ENCODE peak calls at places on chromosomes 4 and X, in seven cellular contexts. One of them, this sample, is unnamed. For H3K4me1, the result is how much of the 10 kb centered on the place peaks cover.

GRCh38 chrX:9873952-9874351 is 87.7 kb downstream of the SHROOM2 start:
- DNase-seq in tibial artery: peak
- DNase-seq in BE2C: peak
- DNase-seq in psoas muscle: no peak
- DNase-seq in A549: peak
- DNase-seq in CD4-positive, CD25-positive, alpha-beta regulatory T cell: peak
- DNase-seq in cardiac muscle cell: peak
- DNase-seq in this sample: peak

GRCh38 chr4:112952301-112952700 is 97.2 kb upstream of the ANK2 start:
- DNase-seq in tibial artery: no peak
- DNase-seq in BE2C: no peak
- DNase-seq in psoas muscle: no peak
- DNase-seq in A549: no peak
- DNase-seq in CD4-positive, CD25-positive, alpha-beta regulatory T cell: no peak
- DNase-seq in cardiac muscle cell: no peak
- DNase-seq in this sample: no peak

GRCh38 chr4:94974773-94975172 is 217.0 kb downstream of the BMPR1B start:
- DNase-seq in tibial artery: no peak
- DNase-seq in BE2C: no peak
- DNase-seq in psoas muscle: no peak
- DNase-seq in A549: no peak
- DNase-seq in CD4-positive, CD25-positive, alpha-beta regulatory T cell: no peak
- DNase-seq in cardiac muscle cell: no peak
- DNase-seq in this sample: no peak

GRCh38 chr4:183485411-183486160 is 19.3 kb upstream of the ING2 start:
- DNase-seq in tibial artery: no peak
- DNase-seq in BE2C: no peak
- DNase-seq in psoas muscle: no peak
- DNase-seq in A549: no peak
- DNase-seq in CD4-positive, CD25-positive, alpha-beta regulatory T cell: no peak
- DNase-seq in cardiac muscle cell: no peak
- DNase-seq in this sample: no peak

GRCh38 chrX:270848-271367 is 10.3 kb upstream of the PLCXD1 start:
- DNase-seq in tibial artery: peak
- DNase-seq in BE2C: no peak
- DNase-seq in psoas muscle: peak
- DNase-seq in A549: no peak
- DNase-seq in CD4-positive, CD25-positive, alpha-beta regulatory T cell: no peak
- DNase-seq in cardiac muscle cell: no peak
- DNase-seq in this sample: no peak

GRCh38 chrX:134670241-134670811 is 12.1 kb upstream of the PLAC1 start:
- DNase-seq in tibial artery: no peak
- DNase-seq in BE2C: no peak
- DNase-seq in psoas muscle: peak
- DNase-seq in A549: peak
- DNase-seq in CD4-positive, CD25-positive, alpha-beta regulatory T cell: no peak
- DNase-seq in cardiac muscle cell: no peak
- DNase-seq in this sample: no peak

GRCh38 chr4:44558206-44558605 is 93.2 kb downstream of the YIPF7 start:
- DNase-seq in tibial artery: no peak
- DNase-seq in BE2C: no peak
- DNase-seq in psoas muscle: no peak
- DNase-seq in A549: no peak
- DNase-seq in CD4-positive, CD25-positive, alpha-beta regulatory T cell: no peak
- DNase-seq in cardiac muscle cell: no peak
- DNase-seq in this sample: no peak

GRCh38 chr4:5416637-5417036 is 291.7 kb downstream of the EVC2 start:
- DNase-seq in tibial artery: no peak
- DNase-seq in BE2C: no peak
- DNase-seq in psoas muscle: no peak
- DNase-seq in A549: no peak
- DNase-seq in CD4-positive, CD25-positive, alpha-beta regulatory T cell: no peak
- DNase-seq in cardiac muscle cell: no peak
- DNase-seq in this sample: no peak

GRCh38 chr4:154781983-154782293 is 866 bp downstream of the RBM46 start:
- DNase-seq in tibial artery: no peak
- DNase-seq in BE2C: no peak
- DNase-seq in psoas muscle: no peak
- DNase-seq in A549: no peak
- DNase-seq in CD4-positive, CD25-positive, alpha-beta regulatory T cell: no peak
- DNase-seq in cardiac muscle cell: no peak
- DNase-seq in this sample: no peak

GRCh38 chrX:3006500-3006899 is at the start of gene ARSH:
- DNase-seq in tibial artery: no peak
- DNase-seq in BE2C: no peak
- DNase-seq in psoas muscle: no peak
- DNase-seq in A549: no peak
- DNase-seq in CD4-positive, CD25-positive, alpha-beta regulatory T cell: no peak
- DNase-seq in cardiac muscle cell: no peak
- DNase-seq in this sample: no peak

GRCh38 chr4:52658671-52659015 is 458 bp downstream of the USP46 start:
- DNase-seq in tibial artery: no peak
- DNase-seq in BE2C: no peak
- DNase-seq in psoas muscle: peak
- DNase-seq in A549: peak
- DNase-seq in CD4-positive, CD25-positive, alpha-beta regulatory T cell: no peak
- DNase-seq in cardiac muscle cell: no peak
- DNase-seq in this sample: no peak

GRCh38 chr4:52657630-52658501 is 1.2 kb downstream of the USP46 start:
- DNase-seq in tibial artery: no peak
- DNase-seq in BE2C: peak
- DNase-seq in psoas muscle: peak
- DNase-seq in A549: no peak
- DNase-seq in CD4-positive, CD25-positive, alpha-beta regulatory T cell: no peak
- DNase-seq in cardiac muscle cell: peak
- DNase-seq in this sample: no peak

GRCh38 chr4:52660643-52661042 is 1.5 kb upstream of the USP46 start:
- DNase-seq in tibial artery: no peak
- DNase-seq in BE2C: no peak
- DNase-seq in psoas muscle: no peak
- DNase-seq in A549: no peak
- DNase-seq in CD4-positive, CD25-positive, alpha-beta regulatory T cell: no peak
- DNase-seq in cardiac muscle cell: no peak
- DNase-seq in this sample: no peak

GRCh38 chr4:52659722-52660261 is 691 bp upstream of the USP46 start:
- DNase-seq in tibial artery: peak
- DNase-seq in BE2C: peak
- DNase-seq in psoas muscle: peak
- DNase-seq in A549: peak
- DNase-seq in CD4-positive, CD25-positive, alpha-beta regulatory T cell: no peak
- DNase-seq in cardiac muscle cell: peak
- DNase-seq in this sample: no peak

GRCh38 chr4:52659016-52659721 is at the start of gene USP46:
- DNase-seq in tibial artery: peak
- DNase-seq in BE2C: peak
- DNase-seq in psoas muscle: peak
- DNase-seq in A549: peak
- DNase-seq in CD4-positive, CD25-positive, alpha-beta regulatory T cell: peak
- DNase-seq in cardiac muscle cell: peak
- DNase-seq in this sample: peak
- H3K4me1 ChIP-seq in tibial artery: under half
- H3K4me1 ChIP-seq in BE2C: under half
- H3K4me1 ChIP-seq in psoas muscle: under half
- H3K4me1 ChIP-seq in A549: under half
- H3K4me1 ChIP-seq in CD4-positive, CD25-positive, alpha-beta regulatory T cell: under half
- H3K4me1 ChIP-seq in cardiac muscle cell: under half
- H3K4me1 ChIP-seq in this sample: under half

DNA sequence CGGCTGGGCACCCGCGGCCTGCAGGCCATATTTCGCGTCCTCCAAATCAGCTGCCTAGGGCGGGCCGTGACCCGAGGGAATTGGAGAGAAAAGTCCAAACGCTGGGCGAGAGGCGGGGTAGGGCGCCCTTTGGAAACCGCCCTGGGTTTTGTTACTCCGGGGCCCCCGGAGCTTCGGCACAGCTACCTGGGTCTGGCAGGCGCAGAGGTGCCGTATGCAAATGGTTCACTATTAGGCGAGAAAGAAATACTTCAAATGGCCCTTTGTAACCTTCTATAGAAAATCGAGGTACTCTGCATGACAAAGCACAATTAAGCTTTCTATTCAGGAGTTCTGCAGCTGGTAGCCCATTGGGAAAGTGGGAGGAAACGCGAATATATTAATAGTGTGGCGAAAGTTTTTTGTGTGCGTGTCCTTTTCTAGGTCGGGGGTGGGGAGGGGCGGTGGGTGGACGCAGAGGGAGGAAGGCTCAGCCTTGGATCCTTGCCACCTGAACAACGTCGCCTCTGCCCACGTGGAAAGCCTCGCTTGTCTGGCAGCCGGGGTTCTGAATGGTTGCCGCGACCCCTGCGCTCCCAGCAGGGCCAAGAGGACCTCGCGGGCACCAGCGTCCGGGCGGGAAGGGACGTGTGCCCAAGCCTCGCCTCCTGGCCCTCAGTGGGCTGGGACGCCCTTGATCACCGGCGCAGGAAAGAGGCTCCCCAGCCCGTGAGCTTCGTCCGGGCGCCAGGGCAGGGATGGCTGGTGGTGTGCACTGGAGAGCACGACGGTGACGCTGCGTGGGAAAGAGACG is 9.5 kb downstream of the GSX2 start:
- DNase-seq in tibial artery: no peak
- DNase-seq in BE2C: no peak
- DNase-seq in psoas muscle: no peak
- DNase-seq in A549: no peak
- DNase-seq in CD4-positive, CD25-positive, alpha-beta regulatory T cell: no peak
- DNase-seq in cardiac muscle cell: no peak
- DNase-seq in this sample: no peak
- H3K4me3 ChIP-seq in tibial artery: no peak
- H3K4me3 ChIP-seq in BE2C: no peak
- H3K4me3 ChIP-seq in psoas muscle: peak
- H3K4me3 ChIP-seq in A549: no peak
- H3K4me3 ChIP-seq in CD4-positive, CD25-positive, alpha-beta regulatory T cell: no peak
- H3K4me3 ChIP-seq in cardiac muscle cell: no peak
- H3K4me3 ChIP-seq in this sample: no peak

GRCh38 chr4:186787536-186787935 is 63.9 kb upstream of the FAT1 start:
- DNase-seq in tibial artery: no peak
- DNase-seq in BE2C: no peak
- DNase-seq in psoas muscle: no peak
- DNase-seq in A549: no peak
- DNase-seq in CD4-positive, CD25-positive, alpha-beta regulatory T cell: no peak
- DNase-seq in cardiac muscle cell: no peak
- DNase-seq in this sample: no peak

GRCh38 chr4:186778134-186778533 is 54.5 kb upstream of the FAT1 start:
- DNase-seq in tibial artery: no peak
- DNase-seq in BE2C: no peak
- DNase-seq in psoas muscle: no peak
- DNase-seq in A549: no peak
- DNase-seq in CD4-positive, CD25-positive, alpha-beta regulatory T cell: no peak
- DNase-seq in cardiac muscle cell: no peak
- DNase-seq in this sample: no peak

GRCh38 chr4:186781032-186781917 is 57.6 kb upstream of the FAT1 start:
- DNase-seq in tibial artery: no peak
- DNase-seq in BE2C: no peak
- DNase-seq in psoas muscle: no peak
- DNase-seq in A549: peak
- DNase-seq in CD4-positive, CD25-positive, alpha-beta regulatory T cell: no peak
- DNase-seq in cardiac muscle cell: peak
- DNase-seq in this sample: no peak

GRCh38 chr4:186780291-186781031 is 56.8 kb upstream of the FAT1 start:
- DNase-seq in tibial artery: no peak
- DNase-seq in BE2C: no peak
- DNase-seq in psoas muscle: no peak
- DNase-seq in A549: no peak
- DNase-seq in CD4-positive, CD25-positive, alpha-beta regulatory T cell: no peak
- DNase-seq in cardiac muscle cell: no peak
- DNase-seq in this sample: no peak

DNA sequence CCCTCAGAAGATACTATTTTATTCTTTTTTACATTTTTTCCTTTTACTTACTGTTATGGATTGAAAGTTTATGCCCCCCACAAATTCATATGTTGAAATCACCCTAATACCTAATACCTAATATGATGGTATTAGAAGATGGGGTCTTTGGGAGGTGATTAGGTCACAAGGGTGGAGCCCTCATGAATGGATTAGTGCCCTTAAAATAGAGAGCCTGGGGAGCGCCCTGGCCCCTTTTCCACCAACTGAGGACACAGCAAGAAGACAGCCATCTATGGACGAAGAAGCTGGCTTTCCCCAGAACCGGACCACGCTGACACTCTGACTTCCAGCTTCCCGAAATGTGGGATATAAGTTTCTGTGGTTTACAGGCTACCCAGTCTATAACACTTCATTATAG is 58.6 kb upstream of the FAT1 start:
- DNase-seq in tibial artery: no peak
- DNase-seq in BE2C: no peak
- DNase-seq in psoas muscle: no peak
- DNase-seq in A549: no peak
- DNase-seq in CD4-positive, CD25-positive, alpha-beta regulatory T cell: no peak
- DNase-seq in cardiac muscle cell: no peak
- DNase-seq in this sample: no peak
- H3K4me1 ChIP-seq in tibial artery: under half
- H3K4me1 ChIP-seq in BE2C: under half
- H3K4me1 ChIP-seq in psoas muscle: under half
- H3K4me1 ChIP-seq in A549: under half
- H3K4me1 ChIP-seq in CD4-positive, CD25-positive, alpha-beta regulatory T cell: under half
- H3K4me1 ChIP-seq in cardiac muscle cell: under half
- H3K4me1 ChIP-seq in this sample: under half

DNA sequence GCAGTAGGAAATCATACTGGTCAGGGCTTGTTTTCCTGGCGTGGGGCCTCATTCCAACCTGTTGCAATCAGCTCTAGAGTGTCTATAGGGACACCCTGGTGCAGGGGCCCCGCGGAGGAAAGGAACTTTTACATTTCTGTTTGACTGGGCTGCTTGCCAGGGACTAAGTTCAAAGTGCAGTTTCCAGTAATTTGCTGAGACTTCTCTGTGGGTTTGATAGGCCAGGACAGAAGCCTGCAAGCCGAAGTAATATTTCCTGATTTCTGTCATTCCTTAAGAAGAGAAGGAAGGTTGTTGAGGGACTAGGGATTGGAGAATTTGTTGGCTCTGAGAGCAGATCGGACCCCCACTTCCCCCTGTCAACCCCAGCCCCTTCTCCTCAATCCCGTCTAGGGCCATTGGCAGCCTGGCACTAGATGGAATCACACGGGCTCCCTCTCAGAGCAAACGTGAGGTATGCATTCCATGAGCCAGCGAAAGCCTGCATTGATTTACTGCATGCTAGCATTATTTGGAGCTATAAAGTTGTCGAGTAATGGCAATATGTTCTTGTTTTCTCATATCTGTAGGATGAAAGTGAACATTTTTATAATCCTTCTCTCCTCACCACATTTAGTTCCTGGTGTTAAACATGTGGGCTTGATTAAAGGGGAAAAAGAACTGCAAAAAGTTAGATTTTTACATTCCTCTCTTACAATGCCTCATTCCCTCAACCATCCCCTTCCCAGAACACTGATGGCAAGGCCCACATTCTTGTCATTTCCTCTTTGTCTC is 159.1 kb downstream of the SPRY1 start:
- DNase-seq in tibial artery: peak
- DNase-seq in BE2C: no peak
- DNase-seq in psoas muscle: peak
- DNase-seq in A549: peak
- DNase-seq in CD4-positive, CD25-positive, alpha-beta regulatory T cell: no peak
- DNase-seq in cardiac muscle cell: peak
- DNase-seq in this sample: no peak
- H3K4me3 ChIP-seq in tibial artery: peak
- H3K4me3 ChIP-seq in BE2C: no peak
- H3K4me3 ChIP-seq in psoas muscle: peak
- H3K4me3 ChIP-seq in A549: no peak
- H3K4me3 ChIP-seq in CD4-positive, CD25-positive, alpha-beta regulatory T cell: no peak
- H3K4me3 ChIP-seq in cardiac muscle cell: no peak
- H3K4me3 ChIP-seq in this sample: no peak

This sample was measured in CD8-positive, alpha-beta memory T cell.